ENCODE peak calls at places on chromosomes 1 and 21, in five cellular contexts. T is anterior cingulate cortex, D is right lobe of liver, A is G401, H is pons. Q is an unnamed sample.

GRCh38 chr1:179108644-179109043 is 26.8 kb downstream of the TOR3A start:
- DNase-seq in T (no peak), A (no peak), H (no peak), D (peak), Q (no peak)

GRCh38 chr1:76759950-76760349 is 107.3 kb upstream of the ST6GALNAC5 start:
- DNase-seq in T (no peak), A (no peak), H (no peak), D (no peak), Q (no peak)

GRCh38 chr1:94125551-94126514 is 4.9 kb upstream of the ABCA4 start:
- DNase-seq in D (peak), T (no peak), H (no peak), A (no peak), Q (peak)

GRCh38 chr1:24955161-24955560 is 25.1 kb upstream of the RUNX3 start:
- DNase-seq in A (no peak), D (no peak), T (no peak), H (no peak), Q (no peak)

GRCh38 chr1:220221670-220222069 is 50.6 kb downstream of the RAB3GAP2 start:
- DNase-seq in T (no peak), A (no peak), D (no peak), H (no peak), Q (no peak)

GRCh38 chr1:2537785-2538115 is 7.7 kb upstream of the HES5 start:
- DNase-seq in A (no peak), T (no peak), H (no peak), D (no peak), Q (no peak)

GRCh38 chr21:14886001-14886400 is 178.8 kb downstream of the NRIP1 start:
- DNase-seq in D (no peak), H (no peak), T (no peak), A (peak), Q (peak)

GRCh38 chr1:218339267-218339831 is 5.8 kb upstream of the TGFB2 start:
- DNase-seq in A (peak), H (peak), D (no peak), T (no peak), Q (peak)

GRCh38 chr1:212477680-212478466 is 45.2 kb downstream of the NENF start:
- DNase-seq in T (no peak), D (no peak), A (no peak), H (no peak), Q (no peak)

GRCh38 chr1:156126043-156126700 is 11.7 kb downstream of the LMNA start:
- DNase-seq in H (peak), T (peak), A (no peak), D (peak), Q (peak)

GRCh38 chr21:38721983-38722382 is 83.7 kb upstream of the ETS2 start:
- DNase-seq in T (no peak), H (no peak), A (no peak), D (no peak), Q (no peak)

GRCh38 chr1:224267922-224268321 is 62.0 kb downstream of the NVL start:
- DNase-seq in D (no peak), H (no peak), A (no peak), T (no peak), Q (no peak)

GRCh38 chr1:177439301-177439700 is 268.5 kb downstream of the BRINP2 start:
- DNase-seq in D (no peak), T (no peak), H (no peak), A (no peak), Q (no peak)

GRCh38 chr1:55885619-55886018 is 670.5 kb upstream of the USP24 start:
- DNase-seq in H (no peak), T (no peak), D (no peak), A (no peak), Q (no peak)

GRCh38 chr1:31856140-31856539 is 40.3 kb upstream of the SPOCD1 start:
- DNase-seq in H (no peak), A (no peak), D (no peak), T (no peak), Q (no peak)

GRCh38 chr1:201696217-201696761 is 132.7 kb upstream of the IPO9 start:
- DNase-seq in A (peak), H (peak), D (no peak), T (peak), Q (peak)

GRCh38 chr1:154759196-154759595 is 110.9 kb downstream of the KCNN3 start:
- DNase-seq in T (no peak), H (no peak), D (peak), A (no peak), Q (no peak)

GRCh38 chr1:56433056-56433577 is 146.2 kb downstream of the PLPP3 start:
- DNase-seq in D (no peak), A (no peak), H (no peak), T (no peak), Q (no peak)

GRCh38 chr1:27864264-27864895 is 8.0 kb upstream of the THEMIS2 start:
- DNase-seq in A (no peak), D (no peak), H (peak), T (no peak), Q (no peak)

GRCh38 chr1:20867847-20868246 is 80.7 kb upstream of the HP1BP3 start:
- DNase-seq in T (no peak), H (no peak), A (no peak), D (no peak), Q (peak)

GRCh38 chr1:207941664-207942063 is 30.7 kb upstream of the CD34 start:
- DNase-seq in H (peak), T (peak), D (peak), A (peak), Q (peak)

GRCh38 chr1:67683736-67684525 is 1.1 kb upstream of the GADD45A start:
- DNase-seq in H (no peak), D (no peak), T (no peak), A (peak), Q (peak)

GRCh38 chr1:29542476-29543015 is 306.2 kb downstream of the PTPRU start:
- DNase-seq in T (no peak), D (no peak), H (no peak), A (peak), Q (no peak)

GRCh38 chr1:172821609-172822274 is 162.8 kb downstream of the FASLG start:
- DNase-seq in D (no peak), A (no peak), T (peak), H (peak), Q (peak)

GRCh38 chr1:56436338-56436695 is 143.0 kb downstream of the PLPP3 start:
- DNase-seq in D (no peak), A (no peak), T (peak), H (peak), Q (no peak)